ENCODE peak calls at places on chromosomes 13 and 19, in four cellular contexts. U, V, O and E are unnamed samples.

GRCh38 chr19:50870417-50871089 is 2.7 kb upstream of the KLK2 start:
- DNase-seq in O (no peak), U (no peak), V (no peak), E (no peak)

GRCh38 chr13:40272776-40273139 is 393.7 kb downstream of the FOXO1 start:
- DNase-seq in V (no peak), O (no peak), U (no peak), E (no peak)

GRCh38 chr19:10640361-10640760 is 13.8 kb upstream of the ILF3 start:
- DNase-seq in V (no peak), U (no peak), O (no peak), E (no peak)

GRCh38 chr13:20702945-20703784 is at the start of gene IL17D:
- DNase-seq in O (no peak), V (peak), U (no peak), E (no peak)

GRCh38 chr13:99812611-99813010 is 159.0 kb downstream of the ZIC5 start:
- DNase-seq in V (no peak), U (no peak), O (no peak), E (no peak)

GRCh38 chr13:31201341-31202024 is 1.7 kb downstream of the B3GLCT start:
- DNase-seq in V (no peak), O (no peak), U (no peak), E (no peak)

GRCh38 chr13:26050568-26051230 is 1.1 kb downstream of the SHISA2 start:
- DNase-seq in U (no peak), V (no peak), O (no peak), E (no peak)

GRCh38 chr19:37979547-37980082 is 72.6 kb downstream of the SIPA1L3 start:
- DNase-seq in U (no peak), O (no peak), V (no peak), E (no peak)

GRCh38 chr13:106691251-106691650 is 123.3 kb upstream of the ARGLU1 start:
- DNase-seq in O (no peak), V (no peak), U (no peak), E (no peak)

GRCh38 chr13:99617474-99618255 is 116.4 kb downstream of the TM9SF2 start:
- DNase-seq in U (no peak), O (no peak), V (no peak), E (no peak)

GRCh38 chr19:5914946-5915781 is 1.1 kb downstream of the CAPS start:
- DNase-seq in O (no peak), U (no peak), V (no peak), E (no peak)